ENCODE peak calls at places on chromosomes 11 and 22, in five cellular contexts. J is AG20443; H is effector memory CD4-positive, alpha-beta T cell; K is cardiac fibroblast; R is amniotic stem cell. Q is an unnamed sample.

GRCh38 chr11:316891-317291 is 3.1 kb downstream of the IFITM1 start:
- DNase-seq in J (no peak), H (no peak), K (no peak), R (no peak), Q (no peak)

GRCh38 chr11:33892906-33893594 is 1.2 kb upstream of the LMO2 start:
- DNase-seq in J (no peak), H (no peak), K (no peak), R (no peak), Q (no peak)

GRCh38 chr11:23211221-23211620 is 350.9 kb upstream of the CCDC179 start:
- DNase-seq in J (no peak), H (no peak), K (no peak), R (no peak), Q (no peak)

GRCh38 chr22:46473896-46474557 is 63.4 kb downstream of the CELSR1 start:
- DNase-seq in J (no peak), H (no peak), K (no peak), R (no peak), Q (no peak)

GRCh38 chr11:116600930-116601329 is 171.9 kb downstream of the BUD13 start:
- DNase-seq in J (no peak), H (no peak), K (no peak), R (no peak), Q (no peak)

GRCh38 chr22:42877597-42878340 is 20.7 kb upstream of the ARFGAP3 start:
- DNase-seq in J (no peak), H (no peak), K (no peak), R (no peak), Q (no peak)

GRCh38 chr22:21446827-21447690 is 20.1 kb upstream of the TMEM191C start:
- DNase-seq in J (no peak), H (no peak), K (no peak), R (no peak), Q (no peak)

GRCh38 chr11:129155745-129156144 is 36.4 kb downstream of the ARHGAP32 start:
- DNase-seq in J (no peak), H (no peak), K (no peak), R (no peak), Q (no peak)

GRCh38 chr11:76642341-76642740 is 28.2 kb downstream of the LRRC32 start:
- DNase-seq in J (no peak), H (no peak), K (no peak), R (no peak), Q (no peak)

GRCh38 chr22:26674211-26675190 is 17.1 kb downstream of the MIAT start:
- DNase-seq in J (peak), H (no peak), K (no peak), R (no peak), Q (no peak)

GRCh38 chr11:78230161-78230877 is 41.6 kb downstream of the USP35 start:
- DNase-seq in J (no peak), H (no peak), K (no peak), R (no peak), Q (no peak)

GRCh38 chr22:45242778-45243191 is 2.1 kb upstream of the KIAA0930 start:
- DNase-seq in J (no peak), H (no peak), K (peak), R (no peak), Q (peak)

GRCh38 chr11:77046060-77046501 is 11.9 kb downstream of the B3GNT6 start:
- DNase-seq in J (peak), H (peak), K (peak), R (no peak), Q (peak)

GRCh38 chr22:21917206-21917958 is 35.3 kb downstream of the PPM1F start:
- DNase-seq in J (no peak), H (no peak), K (no peak), R (no peak), Q (peak)

GRCh38 chr11:63738720-63739360 is 29.7 kb downstream of the ZFTA start:
- DNase-seq in J (peak), H (peak), K (peak), R (peak), Q (peak)

GRCh38 chr22:33654173-33654890 is 265.9 kb downstream of the LARGE1 start:
- DNase-seq in J (no peak), H (no peak), K (no peak), R (no peak), Q (peak)

GRCh38 chr22:46674367-46674781 is 54.2 kb downstream of the GRAMD4 start:
- DNase-seq in J (no peak), H (peak), K (no peak), R (no peak), Q (no peak)

GRCh38 chr11:125618383-125618782 is 6.6 kb upstream of the CHEK1 start:
- DNase-seq in J (no peak), H (no peak), K (no peak), R (no peak), Q (no peak)

GRCh38 chr22:43308451-43309235 is 34.5 kb downstream of the SCUBE1 start:
- DNase-seq in J (no peak), H (no peak), K (no peak), R (no peak), Q (peak)

GRCh38 chr11:32069361-32070058 is 21.4 kb upstream of the RCN1 start:
- DNase-seq in J (no peak), H (no peak), K (no peak), R (no peak), Q (no peak)

Q was measured in H7.